ENCODE peak calls at places on chromosomes 3 and 15, in five cellular contexts. P is adrenal gland, D is endothelial cell of umbilical vein, Z is A549, K is tibial nerve. F is an unnamed sample.

GRCh38 chr15:51203797-51204196 is 109.1 kb upstream of the TNFAIP8L3 start:
- DNase-seq in P (no peak), D (no peak), Z (no peak), K (no peak), F (no peak)

GRCh38 chr3:39548282-39548681 is 80.8 kb downstream of the MOBP start:
- DNase-seq in P (no peak), D (peak), Z (no peak), K (no peak), F (no peak)

GRCh38 chr3:16461463-16462245 is 51.8 kb downstream of the RFTN1 start:
- DNase-seq in P (no peak), D (no peak), Z (no peak), K (no peak), F (no peak)

GRCh38 chr3:154749514-154749913 is 319.5 kb upstream of the GPR149 start:
- DNase-seq in P (no peak), D (no peak), Z (no peak), K (no peak), F (no peak)

GRCh38 chr3:178771511-178771910 is 235.3 kb downstream of the KCNMB2 start:
- DNase-seq in P (no peak), D (no peak), Z (no peak), K (no peak), F (no peak)

GRCh38 chr3:64708456-64708855 is 20.7 kb upstream of the ADAMTS9 start:
- DNase-seq in P (no peak), D (no peak), Z (no peak), K (no peak), F (no peak)

GRCh38 chr3:15051531-15051930 is 13.6 kb downstream of the MRPS25 start:
- DNase-seq in P (peak), D (peak), Z (peak), K (no peak), F (peak)

GRCh38 chr3:20121088-20121487 is 64.9 kb downstream of the SGO1 start:
- DNase-seq in P (no peak), D (no peak), Z (no peak), K (no peak), F (no peak)

GRCh38 chr3:94001191-94001590 is 21.2 kb downstream of the ARL13B start:
- DNase-seq in P (no peak), D (no peak), Z (no peak), K (no peak), F (no peak)

GRCh38 chr3:136778865-136779264 is 26.7 kb upstream of the STAG1 start:
- DNase-seq in P (no peak), D (no peak), Z (no peak), K (no peak), F (no peak)

DNA sequence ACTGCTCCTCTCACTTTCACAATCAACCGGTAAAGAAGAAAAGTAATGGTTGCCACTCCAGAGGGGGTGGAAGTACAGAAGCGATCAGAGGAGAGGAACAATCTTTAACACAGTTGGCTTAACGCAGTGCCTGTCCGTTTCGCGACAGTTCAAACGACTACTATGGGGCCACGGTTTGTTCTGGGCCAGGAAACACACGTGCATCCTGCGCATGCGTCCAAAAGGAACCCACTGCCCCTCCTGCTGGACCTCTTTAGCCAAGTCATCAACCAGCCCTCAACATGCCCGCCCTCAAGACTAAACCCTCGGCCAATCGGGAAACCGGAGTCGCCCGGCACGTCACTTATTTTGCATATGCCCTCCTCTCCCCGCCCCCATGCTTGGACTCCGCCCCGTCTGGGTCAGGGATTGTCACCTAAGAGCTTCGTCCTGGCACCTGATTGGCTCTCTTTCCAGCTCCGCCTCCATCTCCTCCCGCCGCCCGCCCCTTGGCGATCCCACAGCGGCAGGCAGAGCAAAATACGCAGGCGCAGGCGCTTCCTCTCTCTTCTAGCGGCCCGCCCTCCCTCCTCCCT is 345 bp upstream of the CDV3 start:
- DNase-seq in P (peak), D (peak), Z (peak), K (peak), F (peak)
- TF ChIP-seq POLR2A in P (no peak), D (peak), Z (peak), K (peak), F (peak)

DNA sequence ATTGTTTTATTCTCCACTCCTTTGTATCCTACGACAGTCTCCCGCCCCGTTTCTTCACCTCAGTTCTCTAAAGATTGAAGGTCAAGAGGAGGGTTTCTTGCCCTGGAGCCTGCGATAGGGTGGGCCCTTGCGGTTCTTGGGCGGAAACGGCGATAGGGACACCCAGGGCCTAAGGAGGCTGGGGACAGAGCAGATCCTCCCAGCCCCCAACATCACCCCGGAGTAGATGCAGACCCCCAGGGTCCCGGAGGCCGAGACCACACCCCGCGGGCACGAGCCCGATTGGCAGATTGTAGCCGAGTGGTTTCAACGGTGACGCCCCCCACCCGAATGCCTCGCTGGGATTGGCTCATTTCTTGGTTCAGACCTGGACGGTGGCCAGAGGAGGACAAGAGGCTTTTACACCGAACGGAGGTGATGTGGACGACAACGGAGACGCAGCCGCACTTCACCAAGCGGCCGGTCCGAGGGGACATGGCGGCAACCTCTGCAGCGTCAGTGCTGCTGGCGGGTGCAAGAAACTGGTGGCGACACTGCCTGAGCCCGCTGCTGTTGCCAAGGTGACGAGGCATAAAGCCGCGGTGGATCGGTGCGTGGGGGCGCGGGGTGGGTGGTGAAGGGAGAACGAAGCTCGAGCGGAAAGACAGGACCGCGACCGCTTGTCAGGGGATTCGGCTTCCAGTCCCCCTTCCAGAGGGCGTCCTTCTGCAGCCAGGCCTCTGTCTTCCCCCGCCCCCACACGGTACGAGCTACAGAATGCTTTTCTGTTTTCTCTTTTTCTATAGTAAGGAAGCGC is 19.0 kb upstream of the MCF2L2 start:
- DNase-seq in P (peak), D (peak), Z (peak), K (peak), F (peak)
- TF ChIP-seq POLR2A in P (peak), D (peak), Z (peak), K (peak), F (peak)

DNA sequence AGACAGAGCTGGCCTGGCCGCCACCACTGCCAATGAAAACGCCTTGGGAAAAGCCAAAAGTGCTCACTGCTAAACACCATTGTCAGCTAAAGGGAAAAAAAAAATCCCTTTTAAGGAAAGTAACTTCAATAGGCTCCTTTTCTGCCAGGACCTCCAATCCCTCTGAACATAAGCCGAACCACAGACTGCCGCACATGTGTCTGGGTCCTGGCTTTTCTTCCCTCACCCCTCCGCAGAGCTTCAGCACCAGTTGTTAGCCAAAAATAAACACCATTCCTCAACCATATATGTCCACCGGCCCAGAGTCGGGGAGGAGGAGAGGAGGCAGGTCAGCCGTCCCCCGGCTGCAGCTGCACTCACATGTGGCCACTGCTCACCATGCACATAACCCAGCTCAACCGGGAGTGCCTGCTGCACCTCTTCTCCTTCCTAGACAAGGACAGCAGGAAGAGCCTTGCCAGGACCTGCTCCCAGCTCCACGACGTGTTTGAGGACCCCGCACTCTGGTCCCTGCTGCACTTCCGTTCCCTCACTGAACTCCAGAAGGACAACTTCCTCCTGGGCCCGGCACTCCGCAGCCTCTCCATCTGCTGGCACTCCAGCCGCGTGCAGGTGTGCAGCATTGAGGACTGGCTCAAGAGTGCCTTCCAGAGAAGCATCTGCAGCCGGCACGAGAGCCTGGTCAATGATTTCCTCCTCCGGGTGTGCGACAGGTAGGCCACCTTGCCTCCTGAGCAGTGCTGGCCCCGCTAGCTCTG is at the start of gene FBXL22:
- DNase-seq in P (no peak), D (no peak), Z (no peak), K (no peak), F (no peak)
- TF ChIP-seq POLR2A in P (no peak), D (no peak), Z (no peak), K (no peak), F (no peak)

DNA sequence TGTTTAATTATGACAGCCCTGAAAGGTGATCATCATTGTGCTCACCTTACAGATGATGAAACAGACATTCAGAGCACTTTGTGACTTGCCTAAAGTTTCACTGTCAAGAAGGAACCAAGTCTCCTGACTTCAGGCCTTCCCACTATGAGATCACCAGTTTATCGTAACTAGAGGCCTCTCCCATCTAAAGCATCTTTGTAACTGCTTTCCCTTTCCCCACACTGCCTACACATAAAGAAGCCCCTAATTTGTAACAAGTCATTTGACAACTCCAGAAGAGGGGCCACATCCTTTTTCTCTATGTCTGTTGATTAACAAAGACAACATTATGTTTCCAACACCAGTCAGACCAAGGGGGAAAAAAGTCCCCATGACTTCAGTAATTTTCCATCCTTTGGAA is 1.1 kb downstream of the KLHL6 start:
- DNase-seq in P (no peak), D (peak), Z (no peak), K (no peak), F (no peak)
- TF ChIP-seq POLR2A in P (no peak), D (no peak), Z (no peak), K (no peak), F (no peak)

DNA sequence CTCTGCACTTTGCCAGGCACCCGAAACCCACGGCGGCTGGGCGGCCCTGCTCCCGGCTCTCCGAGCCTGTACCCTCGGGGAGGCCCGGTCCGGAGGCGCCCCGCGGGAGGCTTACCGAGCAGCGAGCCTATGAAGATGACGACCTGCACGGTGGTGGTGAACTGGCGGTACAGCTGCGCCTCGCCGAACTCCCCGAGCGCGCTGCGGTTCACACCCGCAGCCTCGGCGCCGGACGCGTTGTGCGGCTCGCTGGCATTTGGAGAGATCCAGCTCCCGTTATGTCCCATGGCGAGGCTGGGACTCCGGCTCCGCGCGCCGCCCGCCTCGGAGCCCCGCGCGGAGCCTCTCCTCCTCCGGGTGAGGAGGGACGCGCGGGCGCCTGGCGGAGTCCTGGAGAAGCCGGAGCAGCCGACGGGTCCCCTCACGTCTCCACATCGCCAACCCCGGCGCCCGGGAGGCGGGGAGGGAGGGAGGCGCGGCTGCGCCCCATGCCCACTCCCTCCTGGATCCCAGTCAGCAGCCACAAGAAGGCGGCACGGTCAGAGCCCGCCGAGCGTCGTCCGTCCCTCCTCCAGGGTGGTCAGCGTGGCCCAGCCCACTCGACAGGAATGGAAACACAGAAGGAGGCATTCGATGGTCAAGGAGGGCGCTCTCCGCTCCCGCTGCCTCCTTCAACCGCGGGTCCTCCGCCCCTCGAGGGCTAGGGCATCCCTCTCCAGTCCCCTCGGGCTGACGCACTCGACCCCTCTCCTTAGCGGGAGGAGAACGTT is at the start of gene GPR176:
- DNase-seq in P (no peak), D (peak), Z (peak), K (no peak), F (peak)
- TF ChIP-seq POLR2A in P (peak), D (peak), Z (no peak), K (no peak), F (no peak)

GRCh38 chr3:4514321-4514720 is 21.2 kb downstream of the ITPR1 start:
- DNase-seq in P (no peak), D (no peak), Z (no peak), K (no peak), F (no peak)
- TF ChIP-seq POLR2A in P (no peak), D (no peak), Z (no peak), K (no peak), F (no peak)

GRCh38 chr3:196073188-196073838 is 8.6 kb downstream of the TFRC start:
- DNase-seq in P (peak), D (peak), Z (peak), K (no peak), F (peak)
- TF ChIP-seq POLR2A in P (no peak), D (no peak), Z (no peak), K (no peak), F (no peak)

DNA sequence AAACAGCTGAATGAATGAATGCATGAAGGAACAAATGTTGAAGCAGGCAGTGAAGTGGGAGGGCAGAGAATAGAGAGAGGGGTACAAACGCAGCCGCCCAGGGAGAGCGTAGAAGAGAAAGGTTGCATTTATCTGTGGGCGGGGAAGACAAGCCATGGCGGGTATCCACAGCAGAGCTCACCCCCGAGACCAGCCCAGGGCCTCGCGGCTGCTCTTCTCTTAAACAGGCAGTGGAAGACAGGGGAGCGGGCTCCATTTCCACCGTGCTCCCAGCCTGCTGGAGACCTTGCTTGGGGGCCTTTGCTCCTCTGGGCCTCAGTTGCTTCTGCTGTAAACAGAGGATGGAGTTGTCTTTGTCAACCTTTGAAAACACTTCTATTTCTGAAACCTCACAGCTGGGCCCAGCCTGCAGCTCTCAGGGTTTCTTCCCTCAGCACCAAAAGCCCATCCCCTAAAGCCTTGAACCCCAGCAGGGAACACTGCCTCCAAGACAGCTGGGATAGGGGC is 259.5 kb downstream of the UACA start:
- DNase-seq in P (no peak), D (no peak), Z (no peak), K (no peak), F (no peak)
- TF ChIP-seq POLR2A in P (no peak), D (no peak), Z (no peak), K (no peak), F (no peak)

DNA sequence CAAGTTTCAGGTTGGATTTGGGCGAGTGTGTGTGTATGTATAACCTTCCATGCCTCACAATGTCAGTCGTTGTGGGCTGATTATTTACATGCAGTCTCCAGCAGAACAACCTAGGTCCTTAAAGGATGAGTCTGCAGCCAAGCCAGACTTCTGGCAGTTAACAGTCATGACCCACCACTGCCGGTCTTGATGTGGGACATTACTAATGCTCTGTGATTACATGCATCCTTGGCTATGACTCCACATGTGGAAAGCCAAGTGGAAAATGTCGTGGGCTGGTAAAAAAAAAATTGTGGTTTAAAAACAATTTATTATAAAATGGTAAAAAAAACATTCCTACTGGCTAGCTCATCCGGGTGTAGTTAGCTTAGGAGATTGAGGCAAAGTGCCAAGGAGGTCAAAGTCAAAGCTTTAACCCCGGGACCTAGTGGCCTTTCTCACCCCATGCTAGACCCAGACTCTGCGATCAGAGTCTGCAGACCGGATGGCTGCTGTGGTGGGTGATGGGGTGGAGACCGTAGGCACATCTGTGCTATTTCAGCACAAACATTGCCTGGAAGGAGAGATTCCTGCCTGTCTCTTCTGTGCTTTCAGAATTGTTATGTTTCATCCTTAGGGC is 6.8 kb downstream of the RARRES1 start:
- DNase-seq in P (peak), D (peak), Z (peak), K (no peak), F (peak)
- TF ChIP-seq POLR2A in P (no peak), D (no peak), Z (no peak), K (no peak), F (no peak)

GRCh38 chr15:52546031-52546751 is 17.5 kb upstream of the MYO5A start:
- DNase-seq in P (no peak), D (no peak), Z (no peak), K (no peak), F (no peak)
- TF ChIP-seq POLR2A in P (no peak), D (no peak), Z (no peak), K (no peak), F (no peak)

F was measured in body of pancreas.